ENCODE peak calls at places on chromosomes 16 and 17, in ten cellular contexts. One of them, this sample, is unnamed.

GRCh38 chr17:1919206-1919605 is 89.4 kb downstream of the RPA1 start:
- DNase-seq in fibroblast of lung: no peak
- DNase-seq in stomach: no peak
- DNase-seq in neural progenitor cell: peak
- DNase-seq in CD8-positive, alpha-beta T cell: no peak
- DNase-seq in prostate gland: no peak
- DNase-seq in heart right ventricle: no peak
- DNase-seq in fibroblast of mammary gland: no peak
- DNase-seq in choroid plexus epithelial cell: no peak
- DNase-seq in Caco-2: no peak
- DNase-seq in this sample: no peak

GRCh38 chr17:81735181-81736102 is 23.4 kb downstream of the SLC25A10 start:
- DNase-seq in fibroblast of lung: peak
- DNase-seq in stomach: peak
- DNase-seq in neural progenitor cell: no peak
- DNase-seq in CD8-positive, alpha-beta T cell: no peak
- DNase-seq in prostate gland: peak
- DNase-seq in heart right ventricle: no peak
- DNase-seq in fibroblast of mammary gland: peak
- DNase-seq in choroid plexus epithelial cell: no peak
- DNase-seq in Caco-2: peak
- DNase-seq in this sample: peak

GRCh38 chr16:46853713-46854443 is 22.9 kb upstream of the C16orf87 start:
- DNase-seq in fibroblast of lung: peak
- DNase-seq in stomach: peak
- DNase-seq in neural progenitor cell: peak
- DNase-seq in CD8-positive, alpha-beta T cell: peak
- DNase-seq in prostate gland: peak
- DNase-seq in heart right ventricle: peak
- DNase-seq in fibroblast of mammary gland: peak
- DNase-seq in choroid plexus epithelial cell: peak
- DNase-seq in Caco-2: peak
- DNase-seq in this sample: peak

GRCh38 chr17:57112994-57113393 is 27.9 kb downstream of the AKAP1 start:
- DNase-seq in fibroblast of lung: no peak
- DNase-seq in stomach: no peak
- DNase-seq in neural progenitor cell: no peak
- DNase-seq in CD8-positive, alpha-beta T cell: no peak
- DNase-seq in prostate gland: no peak
- DNase-seq in heart right ventricle: no peak
- DNase-seq in fibroblast of mammary gland: no peak
- DNase-seq in choroid plexus epithelial cell: no peak
- DNase-seq in Caco-2: no peak
- DNase-seq in this sample: no peak

GRCh38 chr16:68481636-68482035 is 33.3 kb upstream of the SMPD3 start:
- DNase-seq in fibroblast of lung: no peak
- DNase-seq in stomach: no peak
- DNase-seq in neural progenitor cell: no peak
- DNase-seq in CD8-positive, alpha-beta T cell: no peak
- DNase-seq in prostate gland: no peak
- DNase-seq in heart right ventricle: no peak
- DNase-seq in fibroblast of mammary gland: no peak
- DNase-seq in choroid plexus epithelial cell: no peak
- DNase-seq in Caco-2: no peak
- DNase-seq in this sample: no peak

GRCh38 chr17:71180801-71181385 is 939.9 kb upstream of the SOX9 start:
- DNase-seq in fibroblast of lung: peak
- DNase-seq in stomach: no peak
- DNase-seq in neural progenitor cell: no peak
- DNase-seq in CD8-positive, alpha-beta T cell: no peak
- DNase-seq in prostate gland: peak
- DNase-seq in heart right ventricle: no peak
- DNase-seq in fibroblast of mammary gland: peak
- DNase-seq in choroid plexus epithelial cell: peak
- DNase-seq in Caco-2: no peak
- DNase-seq in this sample: peak

GRCh38 chr16:70250748-70251650 is 741 bp downstream of the EXOSC6 start:
- DNase-seq in fibroblast of lung: peak
- DNase-seq in stomach: peak
- DNase-seq in neural progenitor cell: peak
- DNase-seq in CD8-positive, alpha-beta T cell: peak
- DNase-seq in prostate gland: peak
- DNase-seq in heart right ventricle: no peak
- DNase-seq in fibroblast of mammary gland: peak
- DNase-seq in choroid plexus epithelial cell: peak
- DNase-seq in Caco-2: peak
- DNase-seq in this sample: peak

GRCh38 chr17:55962931-55963378 is 190.3 kb upstream of the ANKFN1 start:
- DNase-seq in fibroblast of lung: no peak
- DNase-seq in stomach: no peak
- DNase-seq in neural progenitor cell: no peak
- DNase-seq in CD8-positive, alpha-beta T cell: no peak
- DNase-seq in prostate gland: no peak
- DNase-seq in heart right ventricle: no peak
- DNase-seq in fibroblast of mammary gland: no peak
- DNase-seq in choroid plexus epithelial cell: no peak
- DNase-seq in Caco-2: no peak
- DNase-seq in this sample: no peak

GRCh38 chr16:72172105-72173034 is at the start of gene PMFBP1:
- DNase-seq in fibroblast of lung: peak
- DNase-seq in stomach: no peak
- DNase-seq in neural progenitor cell: no peak
- DNase-seq in CD8-positive, alpha-beta T cell: no peak
- DNase-seq in prostate gland: no peak
- DNase-seq in heart right ventricle: peak
- DNase-seq in fibroblast of mammary gland: peak
- DNase-seq in choroid plexus epithelial cell: peak
- DNase-seq in Caco-2: peak
- DNase-seq in this sample: peak

GRCh38 chr17:82378741-82379021 is 7.1 kb downstream of the UTS2R start:
- DNase-seq in fibroblast of lung: no peak
- DNase-seq in stomach: no peak
- DNase-seq in neural progenitor cell: no peak
- DNase-seq in CD8-positive, alpha-beta T cell: no peak
- DNase-seq in prostate gland: no peak
- DNase-seq in heart right ventricle: no peak
- DNase-seq in fibroblast of mammary gland: no peak
- DNase-seq in choroid plexus epithelial cell: no peak
- DNase-seq in Caco-2: no peak
- DNase-seq in this sample: no peak

GRCh38 chr17:11122908-11123307 is 118.1 kb upstream of the SHISA6 start:
- DNase-seq in fibroblast of lung: no peak
- DNase-seq in stomach: peak
- DNase-seq in neural progenitor cell: no peak
- DNase-seq in CD8-positive, alpha-beta T cell: no peak
- DNase-seq in prostate gland: peak
- DNase-seq in heart right ventricle: peak
- DNase-seq in fibroblast of mammary gland: no peak
- DNase-seq in choroid plexus epithelial cell: no peak
- DNase-seq in Caco-2: no peak
- DNase-seq in this sample: no peak

GRCh38 chr16:54286330-54287017 is at the start of gene IRX3:
- DNase-seq in fibroblast of lung: peak
- DNase-seq in stomach: peak
- DNase-seq in neural progenitor cell: peak
- DNase-seq in CD8-positive, alpha-beta T cell: no peak
- DNase-seq in prostate gland: peak
- DNase-seq in heart right ventricle: peak
- DNase-seq in fibroblast of mammary gland: peak
- DNase-seq in choroid plexus epithelial cell: peak
- DNase-seq in Caco-2: peak
- DNase-seq in this sample: peak

GRCh38 chr17:76781056-76781982 is 43.4 kb downstream of the MFSD11 start:
- DNase-seq in fibroblast of lung: no peak
- DNase-seq in stomach: no peak
- DNase-seq in neural progenitor cell: no peak
- DNase-seq in CD8-positive, alpha-beta T cell: no peak
- DNase-seq in prostate gland: no peak
- DNase-seq in heart right ventricle: no peak
- DNase-seq in fibroblast of mammary gland: no peak
- DNase-seq in choroid plexus epithelial cell: peak
- DNase-seq in Caco-2: peak
- DNase-seq in this sample: no peak
- TF ChIP-seq CTCF in fibroblast of lung: no peak
- TF ChIP-seq CTCF in stomach: no peak
- TF ChIP-seq CTCF in neural progenitor cell: no peak
- TF ChIP-seq CTCF in CD8-positive, alpha-beta T cell: no peak
- TF ChIP-seq CTCF in prostate gland: no peak
- TF ChIP-seq CTCF in heart right ventricle: no peak
- TF ChIP-seq CTCF in fibroblast of mammary gland: peak
- TF ChIP-seq CTCF in choroid plexus epithelial cell: peak
- TF ChIP-seq CTCF in Caco-2: no peak
- TF ChIP-seq CTCF in this sample: no peak

DNA sequence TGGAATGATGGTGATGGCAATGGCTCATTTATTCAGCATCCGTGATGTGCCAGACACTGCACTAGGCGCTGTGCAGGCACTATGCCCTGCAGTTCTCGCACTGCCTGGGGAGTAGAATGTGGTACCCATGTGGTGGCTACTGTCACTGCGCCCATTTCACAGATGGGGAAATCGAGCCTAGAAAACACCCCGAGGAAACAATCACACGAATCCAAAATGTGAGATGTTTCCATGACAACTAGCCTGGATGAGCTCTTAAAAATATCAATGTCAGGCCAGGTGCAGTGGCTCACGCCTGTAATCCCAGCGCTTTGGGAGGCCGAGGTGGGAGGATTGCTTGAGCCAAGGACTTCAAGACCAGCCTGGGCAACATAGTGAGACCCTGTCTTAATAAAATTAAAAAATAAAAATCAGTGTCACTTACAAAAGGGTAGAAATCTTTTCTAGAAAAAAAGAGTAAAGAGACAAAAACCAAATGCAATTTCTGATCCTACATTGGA is 57.9 kb upstream of the TNRC6A start:
- DNase-seq in fibroblast of lung: no peak
- DNase-seq in stomach: no peak
- DNase-seq in neural progenitor cell: no peak
- DNase-seq in CD8-positive, alpha-beta T cell: no peak
- DNase-seq in prostate gland: no peak
- DNase-seq in heart right ventricle: no peak
- DNase-seq in fibroblast of mammary gland: no peak
- DNase-seq in choroid plexus epithelial cell: no peak
- DNase-seq in Caco-2: no peak
- DNase-seq in this sample: no peak
- H3K4me3 ChIP-seq in fibroblast of lung: no peak
- H3K4me3 ChIP-seq in stomach: no peak
- H3K4me3 ChIP-seq in neural progenitor cell: no peak
- H3K4me3 ChIP-seq in CD8-positive, alpha-beta T cell: no peak
- H3K4me3 ChIP-seq in prostate gland: no peak
- H3K4me3 ChIP-seq in heart right ventricle: no peak
- H3K4me3 ChIP-seq in fibroblast of mammary gland: no peak
- H3K4me3 ChIP-seq in choroid plexus epithelial cell: no peak
- H3K4me3 ChIP-seq in Caco-2: no peak
- H3K4me3 ChIP-seq in this sample: no peak

DNA sequence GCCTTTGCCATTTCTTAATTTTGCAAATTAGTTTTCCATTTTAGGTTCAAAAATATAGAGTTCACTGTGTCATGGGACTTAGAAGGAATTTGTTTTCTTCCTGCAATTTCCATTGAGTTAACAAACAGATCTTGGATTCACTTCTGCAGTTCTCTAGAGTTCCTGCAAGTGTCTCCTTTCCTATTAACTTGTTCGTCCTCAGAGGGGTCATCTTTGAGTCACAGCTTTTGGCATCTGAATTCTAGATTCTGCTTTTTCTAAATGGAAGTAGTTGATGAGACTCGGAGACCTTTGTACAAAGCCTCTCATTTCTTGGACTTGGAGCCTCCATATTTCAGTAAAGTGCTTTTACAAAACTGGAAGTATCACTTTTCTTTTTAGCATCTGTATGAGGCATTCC is 323.3 kb downstream of the BCAS3 start:
- DNase-seq in fibroblast of lung: peak
- DNase-seq in stomach: no peak
- DNase-seq in neural progenitor cell: peak
- DNase-seq in CD8-positive, alpha-beta T cell: no peak
- DNase-seq in prostate gland: no peak
- DNase-seq in heart right ventricle: no peak
- DNase-seq in fibroblast of mammary gland: peak
- DNase-seq in choroid plexus epithelial cell: peak
- DNase-seq in Caco-2: peak
- DNase-seq in this sample: no peak
- TF ChIP-seq CTCF in fibroblast of lung: peak
- TF ChIP-seq CTCF in stomach: no peak
- TF ChIP-seq CTCF in neural progenitor cell: peak
- TF ChIP-seq CTCF in CD8-positive, alpha-beta T cell: no peak
- TF ChIP-seq CTCF in prostate gland: no peak
- TF ChIP-seq CTCF in heart right ventricle: no peak
- TF ChIP-seq CTCF in fibroblast of mammary gland: peak
- TF ChIP-seq CTCF in choroid plexus epithelial cell: peak
- TF ChIP-seq CTCF in Caco-2: peak
- TF ChIP-seq CTCF in this sample: no peak

GRCh38 chr16:825298-826061 is 24.9 kb upstream of the GNG13 start:
- DNase-seq in fibroblast of lung: no peak
- DNase-seq in stomach: no peak
- DNase-seq in neural progenitor cell: no peak
- DNase-seq in CD8-positive, alpha-beta T cell: no peak
- DNase-seq in prostate gland: no peak
- DNase-seq in heart right ventricle: no peak
- DNase-seq in fibroblast of mammary gland: no peak
- DNase-seq in choroid plexus epithelial cell: no peak
- DNase-seq in Caco-2: no peak
- DNase-seq in this sample: no peak
- H3K4me3 ChIP-seq in fibroblast of lung: no peak
- H3K4me3 ChIP-seq in stomach: no peak
- H3K4me3 ChIP-seq in neural progenitor cell: no peak
- H3K4me3 ChIP-seq in CD8-positive, alpha-beta T cell: no peak
- H3K4me3 ChIP-seq in prostate gland: no peak
- H3K4me3 ChIP-seq in heart right ventricle: no peak
- H3K4me3 ChIP-seq in fibroblast of mammary gland: no peak
- H3K4me3 ChIP-seq in choroid plexus epithelial cell: no peak
- H3K4me3 ChIP-seq in Caco-2: no peak
- H3K4me3 ChIP-seq in this sample: no peak

DNA sequence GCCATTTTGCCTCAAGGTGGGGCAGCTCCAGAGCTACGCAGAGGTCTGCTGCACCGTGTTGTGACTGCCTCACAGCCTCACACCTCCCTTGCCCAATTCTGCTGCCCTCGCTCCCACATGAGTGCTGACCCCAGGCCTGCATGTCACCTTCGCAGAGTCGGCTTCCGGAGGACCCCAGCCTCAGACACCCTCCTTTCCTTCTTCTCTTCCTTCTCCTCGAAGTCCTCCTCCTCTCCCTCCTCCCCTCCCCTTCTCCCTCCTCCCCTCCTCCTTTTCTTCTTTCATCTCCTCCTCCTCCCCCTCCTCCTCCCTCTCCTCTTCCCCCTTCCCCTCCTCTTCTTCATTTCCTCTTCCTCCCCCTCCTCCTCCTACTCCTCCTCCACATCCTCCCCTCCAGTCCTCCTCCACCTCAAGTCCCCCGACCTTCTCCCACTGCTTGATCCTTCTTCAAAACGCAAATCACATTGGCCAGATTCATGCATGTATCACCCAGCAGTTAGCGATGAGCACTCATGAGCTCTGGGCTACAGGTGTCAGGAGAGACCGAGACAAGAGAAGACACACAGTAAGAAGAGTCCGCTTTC is 243.8 kb downstream of the RBFOX3 start:
- DNase-seq in fibroblast of lung: no peak
- DNase-seq in stomach: no peak
- DNase-seq in neural progenitor cell: no peak
- DNase-seq in CD8-positive, alpha-beta T cell: no peak
- DNase-seq in prostate gland: no peak
- DNase-seq in heart right ventricle: no peak
- DNase-seq in fibroblast of mammary gland: no peak
- DNase-seq in choroid plexus epithelial cell: no peak
- DNase-seq in Caco-2: no peak
- DNase-seq in this sample: no peak
- TF ChIP-seq CTCF in fibroblast of lung: no peak
- TF ChIP-seq CTCF in stomach: no peak
- TF ChIP-seq CTCF in neural progenitor cell: no peak
- TF ChIP-seq CTCF in CD8-positive, alpha-beta T cell: no peak
- TF ChIP-seq CTCF in prostate gland: no peak
- TF ChIP-seq CTCF in heart right ventricle: no peak
- TF ChIP-seq CTCF in fibroblast of mammary gland: no peak
- TF ChIP-seq CTCF in choroid plexus epithelial cell: no peak
- TF ChIP-seq CTCF in Caco-2: no peak
- TF ChIP-seq CTCF in this sample: no peak